ENCODE peak calls at places on chromosomes 16 and 17, in six cellular contexts. One of them, this sample, is unnamed.

GRCh38 chr16:72172105-72173034 is at the start of gene PMFBP1:
- DNase-seq in substantia nigra: no peak
- DNase-seq in neural progenitor cell: no peak
- DNase-seq in cerebellum: no peak
- DNase-seq in AML-193: peak; percentile 95
- DNase-seq in aorta: no peak
- DNase-seq in this sample: no peak

GRCh38 chr16:72934661-72935403 is 113.1 kb downstream of the ZFHX3 start:
- DNase-seq in neural progenitor cell: no peak
- DNase-seq in cerebellum: no peak
- DNase-seq in AML-193: no peak
- DNase-seq in substantia nigra: no peak
- DNase-seq in aorta: no peak
- DNase-seq in this sample: no peak

GRCh38 chr16:80274576-80275191 is 266.1 kb upstream of the DYNLRB2 start:
- DNase-seq in substantia nigra: no peak
- DNase-seq in aorta: no peak
- DNase-seq in AML-193: no peak
- DNase-seq in neural progenitor cell: peak; percentile 40
- DNase-seq in cerebellum: no peak
- DNase-seq in this sample: no peak

GRCh38 chr16:11636172-11636721 is 32.0 kb upstream of the SNN start:
- DNase-seq in AML-193: no peak
- DNase-seq in aorta: no peak
- DNase-seq in substantia nigra: no peak
- DNase-seq in cerebellum: no peak
- DNase-seq in neural progenitor cell: peak; percentile 70
- DNase-seq in this sample: no peak

GRCh38 chr17:8960325-8961144 is 5.0 kb downstream of the PIK3R5 start:
- DNase-seq in AML-193: no peak
- DNase-seq in cerebellum: no peak
- DNase-seq in aorta: no peak
- DNase-seq in neural progenitor cell: no peak
- DNase-seq in substantia nigra: no peak
- DNase-seq in this sample: no peak

GRCh38 chr17:1515640-1516402 is 591 bp downstream of the INPP5K start:
- DNase-seq in substantia nigra: no peak
- DNase-seq in aorta: no peak
- DNase-seq in AML-193: peak; percentile 41
- DNase-seq in cerebellum: peak; percentile 59
- DNase-seq in neural progenitor cell: peak; percentile 89
- DNase-seq in this sample: peak; percentile 81

GRCh38 chr17:44941712-44942331 is 5.8 kb downstream of the KIF18B start:
- DNase-seq in cerebellum: no peak
- DNase-seq in substantia nigra: no peak
- DNase-seq in aorta: peak; percentile 53
- DNase-seq in neural progenitor cell: no peak
- DNase-seq in AML-193: no peak
- DNase-seq in this sample: peak; percentile 58

GRCh38 chr16:23607740-23608139 is 11.6 kb upstream of the NDUFAB1 start:
- DNase-seq in aorta: no peak
- DNase-seq in cerebellum: no peak
- DNase-seq in substantia nigra: no peak
- DNase-seq in AML-193: no peak
- DNase-seq in neural progenitor cell: no peak
- DNase-seq in this sample: no peak

GRCh38 chr17:67038861-67039365 is 5.4 kb upstream of the CACNG1 start:
- DNase-seq in substantia nigra: no peak
- DNase-seq in cerebellum: no peak
- DNase-seq in aorta: no peak
- DNase-seq in AML-193: no peak
- DNase-seq in neural progenitor cell: no peak
- DNase-seq in this sample: no peak

GRCh38 chr17:81429813-81430510 is 34.7 kb downstream of the BAHCC1 start:
- DNase-seq in cerebellum: no peak
- DNase-seq in neural progenitor cell: peak; percentile 83
- DNase-seq in substantia nigra: peak; percentile 59
- DNase-seq in AML-193: peak; percentile 27
- DNase-seq in aorta: no peak
- DNase-seq in this sample: no peak

GRCh38 chr17:49067163-49067562 is 65.4 kb upstream of the B4GALNT2 start:
- DNase-seq in cerebellum: no peak
- DNase-seq in substantia nigra: no peak
- DNase-seq in neural progenitor cell: peak; percentile 36
- DNase-seq in aorta: no peak
- DNase-seq in AML-193: no peak
- DNase-seq in this sample: no peak

GRCh38 chr17:44916781-44917241 is 1.5 kb upstream of the GFAP start:
- DNase-seq in neural progenitor cell: no peak
- DNase-seq in aorta: peak; percentile 90
- DNase-seq in substantia nigra: peak; percentile 61
- DNase-seq in cerebellum: peak; percentile 87
- DNase-seq in AML-193: no peak
- DNase-seq in this sample: no peak

GRCh38 chr17:68906638-68907037 is 48.6 kb downstream of the ABCA8 start:
- DNase-seq in aorta: no peak
- DNase-seq in cerebellum: peak; percentile 1
- DNase-seq in substantia nigra: no peak
- DNase-seq in AML-193: no peak
- DNase-seq in neural progenitor cell: peak; percentile 32
- DNase-seq in this sample: no peak

GRCh38 chr17:64418506-64419339 is 28.1 kb upstream of the PECAM1 start:
- DNase-seq in aorta: no peak
- DNase-seq in cerebellum: peak; percentile 69
- DNase-seq in AML-193: peak; percentile 84
- DNase-seq in substantia nigra: no peak
- DNase-seq in neural progenitor cell: peak; percentile 69
- DNase-seq in this sample: no peak

GRCh38 chr16:4954714-4955113 is 3.4 kb upstream of the SEC14L5 start:
- DNase-seq in aorta: no peak
- DNase-seq in neural progenitor cell: no peak
- DNase-seq in cerebellum: no peak
- DNase-seq in substantia nigra: no peak
- DNase-seq in AML-193: no peak
- DNase-seq in this sample: no peak

GRCh38 chr16:53836680-53837079 is 132.7 kb downstream of the FTO start:
- DNase-seq in AML-193: no peak
- DNase-seq in neural progenitor cell: no peak
- DNase-seq in aorta: no peak
- DNase-seq in cerebellum: no peak
- DNase-seq in substantia nigra: no peak
- DNase-seq in this sample: no peak

GRCh38 chr17:43006639-43007551 is at the start of gene IFI35:
- DNase-seq in aorta: peak; percentile 93
- DNase-seq in AML-193: peak; percentile 91
- DNase-seq in cerebellum: peak; percentile 15
- DNase-seq in substantia nigra: peak; percentile 69
- DNase-seq in neural progenitor cell: peak; percentile 65
- DNase-seq in this sample: peak; percentile 88

GRCh38 chr17:68399638-68400403 is 57.5 kb downstream of the WIPI1 start:
- DNase-seq in substantia nigra: no peak
- DNase-seq in cerebellum: no peak
- DNase-seq in neural progenitor cell: no peak
- DNase-seq in aorta: no peak
- DNase-seq in AML-193: no peak
- DNase-seq in this sample: no peak

GRCh38 chr17:14776791-14777190 is 475.9 kb downstream of the HS3ST3B1 start:
- DNase-seq in substantia nigra: no peak
- DNase-seq in neural progenitor cell: no peak
- DNase-seq in AML-193: no peak
- DNase-seq in cerebellum: no peak
- DNase-seq in aorta: no peak
- DNase-seq in this sample: no peak

GRCh38 chr16:68100504-68100903 is 15.3 kb downstream of the NFATC3 start:
- DNase-seq in aorta: no peak
- DNase-seq in AML-193: no peak
- DNase-seq in substantia nigra: no peak
- DNase-seq in neural progenitor cell: no peak
- DNase-seq in cerebellum: no peak
- DNase-seq in this sample: no peak

GRCh38 chr17:46776298-46777005 is 42.0 kb downstream of the WNT3 start:
- DNase-seq in neural progenitor cell: no peak
- DNase-seq in cerebellum: no peak
- DNase-seq in AML-193: no peak
- DNase-seq in aorta: peak; percentile 63
- DNase-seq in substantia nigra: no peak
- DNase-seq in this sample: no peak

GRCh38 chr16:66741131-66741900 is 10.1 kb downstream of the DYNC1LI2 start:
- DNase-seq in neural progenitor cell: no peak
- DNase-seq in AML-193: no peak
- DNase-seq in cerebellum: peak; percentile 92
- DNase-seq in aorta: peak; percentile 92
- DNase-seq in substantia nigra: peak; percentile 93
- DNase-seq in this sample: peak; percentile 94

GRCh38 chr16:76293980-76294690 is 16.9 kb downstream of the CNTNAP4 start:
- DNase-seq in neural progenitor cell: no peak
- DNase-seq in substantia nigra: no peak
- DNase-seq in cerebellum: no peak
- DNase-seq in aorta: no peak
- DNase-seq in AML-193: no peak
- DNase-seq in this sample: no peak

GRCh38 chr16:19746561-19746960 is 28.5 kb downstream of the IQCK start:
- DNase-seq in substantia nigra: no peak
- DNase-seq in aorta: no peak
- DNase-seq in AML-193: no peak
- DNase-seq in cerebellum: no peak
- DNase-seq in neural progenitor cell: peak; percentile 75
- DNase-seq in this sample: no peak

GRCh38 chr16:3983081-3983520 is 102.6 kb upstream of the CREBBP start:
- DNase-seq in cerebellum: peak; percentile 89
- DNase-seq in aorta: no peak
- DNase-seq in AML-193: no peak
- DNase-seq in neural progenitor cell: peak; percentile 94
- DNase-seq in substantia nigra: peak; percentile 28
- DNase-seq in this sample: no peak

GRCh38 chr17:57281887-57282653 is 25.7 kb downstream of the MSI2 start:
- DNase-seq in aorta: no peak
- DNase-seq in AML-193: no peak
- DNase-seq in neural progenitor cell: no peak
- DNase-seq in cerebellum: peak; percentile 45
- DNase-seq in substantia nigra: no peak
- DNase-seq in this sample: no peak

GRCh38 chr17:41800601-41801373 is 11.0 kb downstream of the P3H4 start:
- DNase-seq in cerebellum: no peak
- DNase-seq in substantia nigra: no peak
- DNase-seq in AML-193: no peak
- DNase-seq in aorta: no peak
- DNase-seq in neural progenitor cell: peak; percentile 42
- DNase-seq in this sample: peak; percentile 73

GRCh38 chr16:51175081-51175480 is 24.0 kb upstream of the SALL1 start:
- DNase-seq in aorta: no peak
- DNase-seq in substantia nigra: no peak
- DNase-seq in cerebellum: no peak
- DNase-seq in neural progenitor cell: no peak
- DNase-seq in AML-193: no peak
- DNase-seq in this sample: no peak

This sample was measured in coronary artery.